ENCODE peak calls at places on chromosomes 4 and X, in four cellular contexts. One of them, this sample, is unnamed. For H3K27me3, the result is how much of the 10 kb centered on the place peaks cover.

GRCh38 chr4:155809835-155810234 is 51.0 kb downstream of the GUCY1B1 start:
- DNase-seq in lower lobe of right lung: no peak
- DNase-seq in aorta: no peak
- DNase-seq in naive thymus-derived CD4-positive, alpha-beta T cell: peak
- DNase-seq in this sample: no peak

GRCh38 chr4:177489847-177490246 is 47.6 kb upstream of the AGA start:
- DNase-seq in aorta: no peak
- DNase-seq in lower lobe of right lung: no peak
- DNase-seq in naive thymus-derived CD4-positive, alpha-beta T cell: no peak
- DNase-seq in this sample: no peak

GRCh38 chrX:86369847-86370630 is 221.8 kb downstream of the DACH2 start:
- DNase-seq in naive thymus-derived CD4-positive, alpha-beta T cell: no peak
- DNase-seq in aorta: no peak
- DNase-seq in lower lobe of right lung: no peak
- DNase-seq in this sample: no peak

GRCh38 chr4:15488658-15489470 is 19.2 kb downstream of the CC2D2A start:
- DNase-seq in naive thymus-derived CD4-positive, alpha-beta T cell: no peak
- DNase-seq in lower lobe of right lung: no peak
- DNase-seq in aorta: no peak
- DNase-seq in this sample: no peak

GRCh38 chr4:66750273-66750672 is 795.0 kb downstream of the CENPC start:
- DNase-seq in naive thymus-derived CD4-positive, alpha-beta T cell: no peak
- DNase-seq in aorta: no peak
- DNase-seq in lower lobe of right lung: no peak
- DNase-seq in this sample: no peak

GRCh38 chrX:108122748-108123147 is 31.2 kb downstream of the ATG4A start:
- DNase-seq in lower lobe of right lung: no peak
- DNase-seq in naive thymus-derived CD4-positive, alpha-beta T cell: no peak
- DNase-seq in aorta: no peak
- DNase-seq in this sample: no peak

GRCh38 chr4:5365071-5366008 is 314.1 kb downstream of the STK32B start:
- DNase-seq in aorta: no peak
- DNase-seq in lower lobe of right lung: no peak
- DNase-seq in naive thymus-derived CD4-positive, alpha-beta T cell: no peak
- DNase-seq in this sample: no peak

GRCh38 chr4:182190306-182190705 is 52.9 kb upstream of the TENM3 start:
- DNase-seq in lower lobe of right lung: no peak
- DNase-seq in aorta: no peak
- DNase-seq in naive thymus-derived CD4-positive, alpha-beta T cell: no peak
- DNase-seq in this sample: no peak

GRCh38 chr4:168839758-168840385 is 170.2 kb downstream of the CBR4 start:
- DNase-seq in naive thymus-derived CD4-positive, alpha-beta T cell: no peak
- DNase-seq in aorta: no peak
- DNase-seq in lower lobe of right lung: no peak
- DNase-seq in this sample: no peak

GRCh38 chr4:18075823-18076433 is 54.4 kb upstream of the LCORL start:
- DNase-seq in naive thymus-derived CD4-positive, alpha-beta T cell: peak
- DNase-seq in lower lobe of right lung: no peak
- DNase-seq in aorta: peak
- DNase-seq in this sample: no peak

GRCh38 chr4:117610706-117611308 is 423.5 kb upstream of the NDST3 start:
- DNase-seq in naive thymus-derived CD4-positive, alpha-beta T cell: no peak
- DNase-seq in lower lobe of right lung: no peak
- DNase-seq in aorta: no peak
- DNase-seq in this sample: no peak

GRCh38 chrX:11750051-11750450 is 8.0 kb upstream of the MSL3 start:
- DNase-seq in aorta: no peak
- DNase-seq in lower lobe of right lung: no peak
- DNase-seq in naive thymus-derived CD4-positive, alpha-beta T cell: no peak
- DNase-seq in this sample: no peak

GRCh38 chrX:135295238-135295943 is 13.9 kb upstream of the ETDC start:
- DNase-seq in naive thymus-derived CD4-positive, alpha-beta T cell: peak
- DNase-seq in lower lobe of right lung: peak
- DNase-seq in aorta: peak
- DNase-seq in this sample: peak

GRCh38 chr4:183288955-183289354 is 31.1 kb downstream of the CLDN22 start:
- DNase-seq in naive thymus-derived CD4-positive, alpha-beta T cell: no peak
- DNase-seq in aorta: no peak
- DNase-seq in lower lobe of right lung: no peak
- DNase-seq in this sample: no peak

GRCh38 chr4:105641876-105642275 is 66.6 kb downstream of the INTS12 start:
- DNase-seq in aorta: no peak
- DNase-seq in naive thymus-derived CD4-positive, alpha-beta T cell: no peak
- DNase-seq in lower lobe of right lung: no peak
- DNase-seq in this sample: no peak

GRCh38 chr4:94934201-94934600 is 176.4 kb downstream of the BMPR1B start:
- DNase-seq in naive thymus-derived CD4-positive, alpha-beta T cell: no peak
- DNase-seq in lower lobe of right lung: no peak
- DNase-seq in aorta: no peak
- DNase-seq in this sample: no peak

GRCh38 chr4:7752649-7753048 is 187.0 kb downstream of the AFAP1 start:
- DNase-seq in naive thymus-derived CD4-positive, alpha-beta T cell: no peak
- DNase-seq in lower lobe of right lung: peak
- DNase-seq in aorta: no peak
- DNase-seq in this sample: no peak

GRCh38 chr4:56788081-56788480 is 33.4 kb downstream of the SPINK2 start:
- DNase-seq in lower lobe of right lung: no peak
- DNase-seq in aorta: no peak
- DNase-seq in naive thymus-derived CD4-positive, alpha-beta T cell: no peak
- DNase-seq in this sample: no peak

GRCh38 chr4:22521240-22521639 is 5.4 kb upstream of the ADGRA3 start:
- DNase-seq in aorta: no peak
- DNase-seq in lower lobe of right lung: no peak
- DNase-seq in naive thymus-derived CD4-positive, alpha-beta T cell: no peak
- DNase-seq in this sample: no peak

GRCh38 chrX:17082831-17083230 is 136.4 kb downstream of the REPS2 start:
- DNase-seq in lower lobe of right lung: no peak
- DNase-seq in naive thymus-derived CD4-positive, alpha-beta T cell: no peak
- DNase-seq in aorta: no peak
- DNase-seq in this sample: no peak

GRCh38 chr4:108762559-108763225 is at the start of gene ETNPPL:
- DNase-seq in aorta: no peak
- DNase-seq in naive thymus-derived CD4-positive, alpha-beta T cell: peak
- DNase-seq in lower lobe of right lung: no peak
- DNase-seq in this sample: peak

GRCh38 chr4:74366367-74366891 is 1.5 kb downstream of the EREG start:
- DNase-seq in aorta: no peak
- DNase-seq in lower lobe of right lung: no peak
- DNase-seq in naive thymus-derived CD4-positive, alpha-beta T cell: no peak
- DNase-seq in this sample: no peak

GRCh38 chrX:1582686-1583437 is 8.5 kb upstream of the AKAP17A start:
- DNase-seq in naive thymus-derived CD4-positive, alpha-beta T cell: no peak
- DNase-seq in lower lobe of right lung: no peak
- DNase-seq in aorta: no peak
- DNase-seq in this sample: peak

GRCh38 chrX:70755850-70756249 is 152.7 kb downstream of the TEX11 start:
- DNase-seq in lower lobe of right lung: no peak
- DNase-seq in naive thymus-derived CD4-positive, alpha-beta T cell: peak
- DNase-seq in aorta: no peak
- DNase-seq in this sample: no peak

GRCh38 chr4:47913858-47914218 is 545 bp downstream of the NFXL1 start:
- DNase-seq in aorta: peak
- DNase-seq in naive thymus-derived CD4-positive, alpha-beta T cell: peak
- DNase-seq in lower lobe of right lung: peak
- DNase-seq in this sample: peak

GRCh38 chrX:126658447-126658846 is 105.8 kb upstream of the DCAF12L1 start:
- DNase-seq in lower lobe of right lung: no peak
- DNase-seq in aorta: no peak
- DNase-seq in naive thymus-derived CD4-positive, alpha-beta T cell: no peak
- DNase-seq in this sample: no peak

GRCh38 chrX:133580630-133581029 is 165.3 kb upstream of the GPC4 start:
- DNase-seq in naive thymus-derived CD4-positive, alpha-beta T cell: no peak
- DNase-seq in lower lobe of right lung: no peak
- DNase-seq in aorta: no peak
- DNase-seq in this sample: no peak

GRCh38 chr4:158003212-158003611 is 169.6 kb downstream of the GASK1B start:
- DNase-seq in lower lobe of right lung: no peak
- DNase-seq in aorta: no peak
- DNase-seq in naive thymus-derived CD4-positive, alpha-beta T cell: no peak
- DNase-seq in this sample: no peak

GRCh38 chrX:40132751-40133150 is 35.0 kb upstream of the BCOR start:
- DNase-seq in aorta: peak
- DNase-seq in naive thymus-derived CD4-positive, alpha-beta T cell: no peak
- DNase-seq in lower lobe of right lung: peak
- DNase-seq in this sample: peak

GRCh38 chr4:10275696-10276095 is 159.1 kb upstream of the WDR1 start:
- DNase-seq in lower lobe of right lung: no peak
- DNase-seq in aorta: no peak
- DNase-seq in naive thymus-derived CD4-positive, alpha-beta T cell: no peak
- DNase-seq in this sample: no peak

GRCh38 chr4:14225683-14226207 is 598.2 kb upstream of the BOD1L1 start:
- DNase-seq in naive thymus-derived CD4-positive, alpha-beta T cell: no peak
- DNase-seq in aorta: no peak
- DNase-seq in lower lobe of right lung: no peak
- DNase-seq in this sample: no peak

GRCh38 chr4:122674371-122674770 is 53.5 kb upstream of the IL21 start:
- DNase-seq in naive thymus-derived CD4-positive, alpha-beta T cell: no peak
- DNase-seq in aorta: no peak
- DNase-seq in lower lobe of right lung: no peak
- DNase-seq in this sample: no peak

GRCh38 chr4:182736207-182736606 is 181.0 kb downstream of the DCTD start:
- DNase-seq in lower lobe of right lung: no peak
- DNase-seq in naive thymus-derived CD4-positive, alpha-beta T cell: no peak
- DNase-seq in aorta: no peak
- DNase-seq in this sample: no peak

GRCh38 chr4:86498560-86499166 is 95.5 kb upstream of the PTPN13 start:
- DNase-seq in aorta: no peak
- DNase-seq in naive thymus-derived CD4-positive, alpha-beta T cell: no peak
- DNase-seq in lower lobe of right lung: no peak
- DNase-seq in this sample: no peak

GRCh38 chrX:66004928-66005831 is 34.7 kb downstream of the VSIG4 start:
- DNase-seq in lower lobe of right lung: no peak
- DNase-seq in aorta: no peak
- DNase-seq in naive thymus-derived CD4-positive, alpha-beta T cell: peak
- DNase-seq in this sample: no peak

GRCh38 chr4:185783574-185783973 is 28.4 kb downstream of the SORBS2 start:
- DNase-seq in naive thymus-derived CD4-positive, alpha-beta T cell: no peak
- DNase-seq in aorta: no peak
- DNase-seq in lower lobe of right lung: no peak
- DNase-seq in this sample: no peak

GRCh38 chrX:139194571-139195280 is 335.8 kb upstream of the F9 start:
- DNase-seq in lower lobe of right lung: peak
- DNase-seq in naive thymus-derived CD4-positive, alpha-beta T cell: no peak
- DNase-seq in aorta: no peak
- DNase-seq in this sample: peak

GRCh38 chrX:147962476-147962875 is 18.7 kb upstream of the FMR1NB start:
- DNase-seq in aorta: no peak
- DNase-seq in naive thymus-derived CD4-positive, alpha-beta T cell: no peak
- DNase-seq in lower lobe of right lung: no peak
- DNase-seq in this sample: no peak

DNA sequence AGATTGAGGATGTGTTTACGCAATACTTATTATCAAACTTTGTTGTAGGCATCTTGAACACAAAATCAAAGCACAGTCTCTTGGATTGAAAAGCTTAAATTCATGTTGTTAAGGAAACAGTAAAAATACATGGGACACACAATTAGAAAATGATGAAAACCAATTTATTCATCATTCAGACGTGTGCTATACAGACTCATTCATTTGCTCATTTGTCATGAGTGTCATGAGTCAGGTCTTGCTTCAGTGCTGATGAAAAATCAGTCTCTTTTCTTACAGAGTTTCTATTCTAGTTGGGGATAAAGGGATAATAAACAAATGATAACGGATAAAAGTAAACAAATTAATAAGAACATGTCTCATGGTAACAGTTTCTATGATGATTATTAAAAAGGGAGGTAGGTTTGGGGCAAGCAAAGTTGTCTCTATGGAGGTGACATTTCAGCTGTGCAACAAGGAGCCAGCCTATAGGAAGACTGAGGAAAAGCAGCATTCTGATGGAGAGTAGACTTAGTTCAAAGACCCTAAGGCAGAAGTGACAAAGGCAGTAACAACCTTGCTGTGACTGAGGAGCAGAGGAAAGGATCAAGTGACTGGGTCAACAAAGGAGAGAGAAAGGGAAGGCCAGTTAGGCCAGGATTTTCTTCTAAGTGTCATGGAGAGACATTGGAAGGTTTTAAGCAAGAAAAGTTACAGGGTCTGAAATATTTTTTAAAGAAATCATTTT is 224.0 kb upstream of the HHIP start:
- DNase-seq in aorta: no peak
- DNase-seq in lower lobe of right lung: no peak
- DNase-seq in naive thymus-derived CD4-positive, alpha-beta T cell: no peak
- DNase-seq in this sample: no peak
- H3K27me3 ChIP-seq in aorta: under half
- H3K27me3 ChIP-seq in lower lobe of right lung: under half
- H3K27me3 ChIP-seq in naive thymus-derived CD4-positive, alpha-beta T cell: under half
- H3K27me3 ChIP-seq in this sample: under half

GRCh38 chrX:24805201-24805600 is 111.5 kb downstream of the POLA1 start:
- DNase-seq in naive thymus-derived CD4-positive, alpha-beta T cell: no peak
- DNase-seq in lower lobe of right lung: no peak
- DNase-seq in aorta: no peak
- DNase-seq in this sample: no peak

GRCh38 chrX:24796204-24796603 is 102.5 kb downstream of the POLA1 start:
- DNase-seq in aorta: no peak
- DNase-seq in naive thymus-derived CD4-positive, alpha-beta T cell: no peak
- DNase-seq in lower lobe of right lung: no peak
- DNase-seq in this sample: no peak

GRCh38 chrX:24799078-24799477 is 105.4 kb downstream of the POLA1 start:
- DNase-seq in aorta: no peak
- DNase-seq in lower lobe of right lung: no peak
- DNase-seq in naive thymus-derived CD4-positive, alpha-beta T cell: no peak
- DNase-seq in this sample: no peak

GRCh38 chrX:24799565-24799964 is 105.8 kb downstream of the POLA1 start:
- DNase-seq in lower lobe of right lung: no peak
- DNase-seq in aorta: no peak
- DNase-seq in naive thymus-derived CD4-positive, alpha-beta T cell: no peak
- DNase-seq in this sample: no peak
- H3K27me3 ChIP-seq in lower lobe of right lung: under half
- H3K27me3 ChIP-seq in aorta: under half
- H3K27me3 ChIP-seq in naive thymus-derived CD4-positive, alpha-beta T cell: under half
- H3K27me3 ChIP-seq in this sample: under half

DNA sequence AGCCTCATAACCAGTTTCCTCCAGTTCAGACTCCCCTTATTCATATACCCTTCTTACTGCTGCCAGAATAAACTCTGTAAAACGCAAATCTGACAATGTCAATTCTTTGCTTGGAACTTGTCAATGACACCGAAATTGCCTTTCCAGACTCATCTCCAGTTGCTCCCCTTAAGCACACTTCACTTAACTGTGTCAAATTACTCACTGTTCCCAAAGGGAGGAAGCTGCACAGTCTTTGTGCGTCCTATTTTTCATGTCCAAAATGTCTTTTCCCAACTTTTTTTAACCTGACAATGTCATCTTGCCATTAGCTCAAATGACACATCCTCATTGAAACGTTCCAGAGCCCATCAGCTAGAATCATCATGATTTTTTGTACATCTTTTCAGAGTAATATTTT is 867.3 kb downstream of the RPA4 start:
- DNase-seq in aorta: no peak
- DNase-seq in naive thymus-derived CD4-positive, alpha-beta T cell: no peak
- DNase-seq in lower lobe of right lung: no peak
- DNase-seq in this sample: no peak
- H3K27me3 ChIP-seq in aorta: under half
- H3K27me3 ChIP-seq in naive thymus-derived CD4-positive, alpha-beta T cell: under half
- H3K27me3 ChIP-seq in lower lobe of right lung: under half
- H3K27me3 ChIP-seq in this sample: under half

GRCh38 chr4:26317766-26318165 is 3.0 kb upstream of the RBPJ start:
- DNase-seq in lower lobe of right lung: no peak
- DNase-seq in naive thymus-derived CD4-positive, alpha-beta T cell: no peak
- DNase-seq in aorta: no peak
- DNase-seq in this sample: no peak
- H3K27me3 ChIP-seq in lower lobe of right lung: under half
- H3K27me3 ChIP-seq in naive thymus-derived CD4-positive, alpha-beta T cell: under half
- H3K27me3 ChIP-seq in aorta: under half
- H3K27me3 ChIP-seq in this sample: under half

GRCh38 chr4:3686746-3687145 is 79.4 kb upstream of the ADRA2C start:
- DNase-seq in aorta: no peak
- DNase-seq in lower lobe of right lung: no peak
- DNase-seq in naive thymus-derived CD4-positive, alpha-beta T cell: no peak
- DNase-seq in this sample: no peak
- H3K27me3 ChIP-seq in aorta: under half
- H3K27me3 ChIP-seq in lower lobe of right lung: under half
- H3K27me3 ChIP-seq in naive thymus-derived CD4-positive, alpha-beta T cell: under half
- H3K27me3 ChIP-seq in this sample: under half